ENCODE peak calls at places on chromosomes 13 and 19, in ten cellular contexts. D is NCI-H1417 treated with DMSO at 0.1 percent for 48 hours; C is endothelial cell; F is MV-4-11; S is cardiac muscle cell; U is astrocyte of the hippocampus; J is NCI-H187 treated with DMSO at 0.1 percent for 48 hours; L is stimulated activated CD4-positive, alpha-beta T cell treated with anti-CD3 and anti-CD28 coated beads, Interleukin-2, amount 100 ng/mL, for 48 hours; P is naive thymus-derived CD8-positive, alpha-beta T cell; X is NCI-H526. Z is an unnamed sample.

GRCh38 chr19:10797541-10798256 is 38.3 kb downstream of the TMED1 start:
- DNase-seq in X (no peak), C (no peak), L (peak), J (no peak), D (no peak), P (peak), F (peak), U (no peak), S (no peak), Z (no peak)

GRCh38 chr13:23750383-23751121 is 138.6 kb downstream of the MIPEP start:
- DNase-seq in L (no peak), C (no peak), F (no peak), D (no peak), P (no peak), J (no peak), X (no peak), U (no peak), S (no peak), Z (no peak)

GRCh38 chr19:36772341-36773222 is at the start of gene ZNF850:
- DNase-seq in C (peak), U (peak), J (peak), P (peak), L (peak), D (peak), S (peak), X (peak), F (peak), Z (peak)

GRCh38 chr19:27762933-27763332 is 1450.0 kb downstream of the UQCRFS1 start:
- DNase-seq in F (no peak), C (no peak), L (no peak), P (no peak), S (no peak), D (no peak), J (no peak), U (no peak), X (no peak), Z (no peak)

GRCh38 chr13:32039488-32040013 is 8.0 kb downstream of the FRY start:
- DNase-seq in P (no peak), F (no peak), U (no peak), X (no peak), L (no peak), J (no peak), D (no peak), C (no peak), S (no peak), Z (no peak)

GRCh38 chr13:62626771-62627170 is 1211.1 kb upstream of the PCDH20 start:
- DNase-seq in C (no peak), J (no peak), U (no peak), L (no peak), F (no peak), D (no peak), S (no peak), X (no peak), P (no peak), Z (no peak)

GRCh38 chr13:113427562-113428468 is 25.5 kb downstream of the ADPRHL1 start:
- DNase-seq in L (no peak), D (no peak), F (no peak), S (peak), U (no peak), X (no peak), J (no peak), C (no peak), P (no peak), Z (peak)

GRCh38 chr13:113822266-113822665 is 41.6 kb downstream of the GAS6 start:
- DNase-seq in F (no peak), S (no peak), D (no peak), P (no peak), U (no peak), J (no peak), C (no peak), X (no peak), L (no peak), Z (no peak)

GRCh38 chr13:106814389-106814903 is 246.5 kb upstream of the ARGLU1 start:
- DNase-seq in X (no peak), F (no peak), C (no peak), D (no peak), S (no peak), U (no peak), L (no peak), P (no peak), J (no peak), Z (no peak)

GRCh38 chr19:47539747-47540311 is 25.0 kb upstream of the NAPA start:
- DNase-seq in D (no peak), S (no peak), C (no peak), P (no peak), L (no peak), J (no peak), X (no peak), U (no peak), F (no peak), Z (no peak)

GRCh38 chr13:20125129-20125782 is 35.6 kb downstream of the GJA3 start:
- DNase-seq in U (peak), F (no peak), P (no peak), J (no peak), L (no peak), X (no peak), C (no peak), D (no peak), S (peak), Z (peak)

GRCh38 chr13:25738342-25738771 is 313.5 kb downstream of the SHISA2 start:
- DNase-seq in D (peak), L (no peak), U (peak), X (peak), J (peak), P (peak), S (peak), C (no peak), F (peak), Z (peak)

GRCh38 chr13:110396913-110397379 is 89.9 kb downstream of the COL4A2 start:
- DNase-seq in L (no peak), C (no peak), U (peak), D (no peak), S (peak), F (no peak), X (no peak), P (no peak), J (no peak), Z (peak)

GRCh38 chr19:27679905-27680304 is 1533.0 kb downstream of the UQCRFS1 start:
- DNase-seq in X (no peak), L (no peak), S (no peak), P (no peak), F (no peak), D (no peak), J (no peak), U (no peak), C (no peak), Z (no peak)

GRCh38 chr19:49771674-49772139 is 4.9 kb downstream of the AP2A1 start:
- DNase-seq in F (no peak), P (no peak), S (no peak), C (no peak), D (no peak), U (no peak), J (no peak), L (no peak), X (no peak), Z (no peak)

GRCh38 chr19:46660601-46661019 is 372 bp downstream of the DACT3 start:
- DNase-seq in P (no peak), C (no peak), S (no peak), D (no peak), J (no peak), X (no peak), F (no peak), U (no peak), L (no peak), Z (no peak)

GRCh38 chr13:27035892-27036235 is 135.7 kb downstream of the USP12 start:
- DNase-seq in L (no peak), X (no peak), P (no peak), F (no peak), D (no peak), U (peak), J (no peak), C (no peak), S (peak), Z (no peak)